ENCODE peak calls at places on chromosomes 13 and 19, in four cellular contexts. One of them, this sample, is unnamed.

GRCh38 chr19:36009220-36009619 is 607 bp upstream of the SYNE4 start:
- DNase-seq in IMR-90: peak
- DNase-seq in HCT116: no peak
- DNase-seq in neuronal stem cell: peak
- DNase-seq in this sample: no peak

GRCh38 chr13:106683179-106683578 is 115.2 kb upstream of the ARGLU1 start:
- DNase-seq in IMR-90: no peak
- DNase-seq in HCT116: no peak
- DNase-seq in neuronal stem cell: no peak
- DNase-seq in this sample: no peak

GRCh38 chr13:49935171-49936084 is 712 bp downstream of the SPRYD7 start:
- DNase-seq in neuronal stem cell: peak
- DNase-seq in HCT116: peak
- DNase-seq in IMR-90: peak
- DNase-seq in this sample: peak

GRCh38 chr13:114067381-114067885 is 65.0 kb downstream of the RASA3 start:
- DNase-seq in neuronal stem cell: no peak
- DNase-seq in HCT116: no peak
- DNase-seq in IMR-90: peak
- DNase-seq in this sample: no peak

GRCh38 chr13:30585748-30586262 is 31.9 kb upstream of the USPL1 start:
- DNase-seq in IMR-90: peak
- DNase-seq in HCT116: no peak
- DNase-seq in neuronal stem cell: no peak
- DNase-seq in this sample: no peak

GRCh38 chr13:37134411-37135041 is 29.1 kb upstream of the CSNK1A1L start:
- DNase-seq in HCT116: no peak
- DNase-seq in IMR-90: peak
- DNase-seq in neuronal stem cell: no peak
- DNase-seq in this sample: no peak

GRCh38 chr19:53659292-53659691 is 27.5 kb downstream of the DPRX start:
- DNase-seq in neuronal stem cell: no peak
- DNase-seq in HCT116: no peak
- DNase-seq in IMR-90: no peak
- DNase-seq in this sample: peak

GRCh38 chr19:7662657-7663056 is 6.2 kb upstream of the RETN start:
- DNase-seq in IMR-90: no peak
- DNase-seq in HCT116: no peak
- DNase-seq in neuronal stem cell: no peak
- DNase-seq in this sample: no peak

GRCh38 chr19:46717716-46718143 is 816 bp upstream of the PRKD2 start:
- DNase-seq in neuronal stem cell: no peak
- DNase-seq in HCT116: no peak
- DNase-seq in IMR-90: no peak
- DNase-seq in this sample: no peak

GRCh38 chr19:6801397-6802086 is 29.0 kb downstream of the VAV1 start:
- DNase-seq in neuronal stem cell: no peak
- DNase-seq in HCT116: peak
- DNase-seq in IMR-90: no peak
- DNase-seq in this sample: peak

GRCh38 chr19:6100284-6100915 is 9.9 kb downstream of the RFX2 start:
- DNase-seq in neuronal stem cell: no peak
- DNase-seq in IMR-90: no peak
- DNase-seq in HCT116: no peak
- DNase-seq in this sample: no peak

GRCh38 chr13:110779046-110779445 is 65.5 kb downstream of the ING1 start:
- DNase-seq in neuronal stem cell: no peak
- DNase-seq in HCT116: no peak
- DNase-seq in IMR-90: no peak
- DNase-seq in this sample: no peak

GRCh38 chr19:33438987-33439781 is 65.7 kb downstream of the CEBPG start:
- DNase-seq in HCT116: no peak
- DNase-seq in neuronal stem cell: no peak
- DNase-seq in IMR-90: no peak
- DNase-seq in this sample: no peak

GRCh38 chr19:9914315-9915207 is 21.8 kb downstream of the OLFM2 start:
- DNase-seq in neuronal stem cell: peak
- DNase-seq in IMR-90: peak
- DNase-seq in HCT116: peak
- DNase-seq in this sample: peak

GRCh38 chr13:52004508-52005183 is 6.6 kb downstream of the ATP7B start:
- DNase-seq in IMR-90: no peak
- DNase-seq in neuronal stem cell: no peak
- DNase-seq in HCT116: no peak
- DNase-seq in this sample: no peak

GRCh38 chr19:42143341-42144234 is 11.3 kb upstream of the POU2F2 start:
- DNase-seq in IMR-90: peak
- DNase-seq in neuronal stem cell: peak
- DNase-seq in HCT116: no peak
- DNase-seq in this sample: peak

GRCh38 chr19:14670408-14670807 is 4.2 kb downstream of the ADGRE3 start:
- DNase-seq in IMR-90: no peak
- DNase-seq in HCT116: no peak
- DNase-seq in neuronal stem cell: no peak
- DNase-seq in this sample: no peak

GRCh38 chr13:26011996-26012688 is 39.7 kb downstream of the SHISA2 start:
- DNase-seq in HCT116: no peak
- DNase-seq in IMR-90: no peak
- DNase-seq in neuronal stem cell: no peak
- DNase-seq in this sample: no peak

GRCh38 chr13:35475131-35475959 is 1.1 kb downstream of the MAB21L1 start:
- DNase-seq in neuronal stem cell: peak
- DNase-seq in IMR-90: peak
- DNase-seq in HCT116: no peak
- DNase-seq in this sample: no peak

GRCh38 chr13:112446867-112447266 is 70.7 kb downstream of the SPACA7 start:
- DNase-seq in IMR-90: no peak
- DNase-seq in neuronal stem cell: no peak
- DNase-seq in HCT116: no peak
- DNase-seq in this sample: no peak

GRCh38 chr19:10256970-10257615 is 5.1 kb downstream of the MRPL4 start:
- DNase-seq in HCT116: no peak
- DNase-seq in neuronal stem cell: no peak
- DNase-seq in IMR-90: no peak
- DNase-seq in this sample: no peak

GRCh38 chr19:9597027-9597426 is 12.7 kb upstream of the ZNF121 start:
- DNase-seq in IMR-90: peak
- DNase-seq in HCT116: peak
- DNase-seq in neuronal stem cell: no peak
- DNase-seq in this sample: peak

GRCh38 chr13:101202590-101202989 is 213.7 kb downstream of the NALCN start:
- DNase-seq in IMR-90: no peak
- DNase-seq in neuronal stem cell: no peak
- DNase-seq in HCT116: no peak
- DNase-seq in this sample: no peak

GRCh38 chr19:50358483-50359431 is 6.7 kb downstream of the NAPSA start:
- DNase-seq in neuronal stem cell: no peak
- DNase-seq in IMR-90: peak
- DNase-seq in HCT116: no peak
- DNase-seq in this sample: no peak

GRCh38 chr19:13109361-13110098 is 6.9 kb upstream of the LYL1 start:
- DNase-seq in neuronal stem cell: no peak
- DNase-seq in IMR-90: no peak
- DNase-seq in HCT116: no peak
- DNase-seq in this sample: no peak

GRCh38 chr13:51879133-51879532 is 17.4 kb downstream of the CCDC70 start:
- DNase-seq in neuronal stem cell: no peak
- DNase-seq in IMR-90: no peak
- DNase-seq in HCT116: no peak
- DNase-seq in this sample: no peak

GRCh38 chr13:52845334-52845761 is 3.1 kb downstream of the PCDH8 start:
- DNase-seq in neuronal stem cell: peak
- DNase-seq in IMR-90: no peak
- DNase-seq in HCT116: no peak
- DNase-seq in this sample: no peak

DNA sequence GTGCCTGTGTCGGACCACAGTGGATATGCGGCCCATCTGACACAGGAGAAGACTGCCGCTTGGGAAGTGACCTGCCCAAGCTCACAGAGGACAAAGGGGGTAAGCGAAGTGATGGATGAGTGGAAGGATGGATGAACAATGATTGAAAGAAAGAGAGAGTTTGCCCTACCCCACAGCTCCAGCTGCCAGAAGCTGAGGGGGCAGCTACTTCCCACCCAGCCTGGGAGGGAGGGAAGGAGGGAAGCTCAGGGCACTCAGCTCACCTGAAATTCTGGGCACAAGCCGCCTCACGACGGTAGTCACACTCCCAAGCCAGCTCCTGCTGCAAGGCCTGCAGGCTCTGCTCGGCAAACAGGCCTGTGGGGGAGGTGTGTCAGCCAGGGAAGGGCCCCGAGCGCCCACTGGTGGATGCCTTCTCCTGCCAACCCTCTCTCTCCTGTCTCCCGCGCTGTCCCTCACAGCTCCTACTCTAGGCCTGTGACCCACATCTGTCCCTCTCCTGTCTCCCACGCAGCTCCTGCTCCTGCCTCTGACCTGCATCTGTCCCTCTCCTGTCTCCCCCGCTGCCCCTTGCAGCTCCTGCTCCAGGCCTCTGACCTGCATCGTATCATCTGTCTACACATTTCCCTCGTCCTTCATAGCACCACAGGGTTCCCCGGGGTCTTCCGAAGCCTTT is 12.0 kb upstream of the NUMBL start:
- DNase-seq in neuronal stem cell: no peak
- DNase-seq in HCT116: no peak
- DNase-seq in IMR-90: no peak
- DNase-seq in this sample: no peak
- H3K4me3 ChIP-seq in neuronal stem cell: no peak
- H3K4me3 ChIP-seq in HCT116: no peak
- H3K4me3 ChIP-seq in IMR-90: no peak
- H3K4me3 ChIP-seq in this sample: no peak

DNA sequence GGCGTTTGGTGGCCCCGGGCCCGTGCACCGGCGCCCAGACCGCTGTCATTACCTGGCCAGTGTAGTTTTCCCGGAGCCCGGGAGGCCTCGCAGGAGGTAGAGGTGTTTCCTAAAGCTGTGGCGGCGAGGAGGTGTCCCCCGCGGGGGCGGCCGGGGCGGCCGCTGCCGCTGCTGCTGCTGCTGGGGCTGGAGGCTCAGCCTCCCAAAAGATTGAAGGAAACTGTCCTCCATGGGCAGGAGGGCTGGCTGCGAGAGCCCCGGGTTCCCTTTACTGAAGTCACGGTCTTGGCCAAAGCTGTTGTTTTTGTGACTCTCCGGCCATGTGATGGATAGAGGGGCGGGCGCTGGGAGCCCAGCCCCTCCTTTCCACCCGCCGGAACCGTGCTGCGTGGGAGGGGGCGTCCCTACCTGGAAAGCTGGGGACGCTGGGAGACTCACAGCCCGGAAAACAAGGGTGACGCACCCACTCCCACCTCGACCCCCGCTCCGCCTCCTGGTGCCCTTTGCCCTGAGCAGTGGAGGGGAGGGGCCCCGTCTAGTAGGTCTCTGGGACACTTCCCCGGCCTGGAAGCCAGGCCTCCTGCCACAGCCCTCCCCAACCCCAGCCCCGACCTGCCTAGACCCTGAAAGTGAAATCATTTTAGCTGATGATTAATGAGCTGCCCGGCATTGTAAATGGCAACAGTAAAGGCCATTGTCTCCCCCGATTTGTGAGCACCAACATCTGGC is at the start of gene N4BP2L1:
- DNase-seq in HCT116: no peak
- DNase-seq in neuronal stem cell: no peak
- DNase-seq in IMR-90: no peak
- DNase-seq in this sample: peak
- H2AFZ ChIP-seq in HCT116: no peak
- H2AFZ ChIP-seq in neuronal stem cell: peak
- H2AFZ ChIP-seq in IMR-90: peak
- H2AFZ ChIP-seq in this sample: peak

DNA sequence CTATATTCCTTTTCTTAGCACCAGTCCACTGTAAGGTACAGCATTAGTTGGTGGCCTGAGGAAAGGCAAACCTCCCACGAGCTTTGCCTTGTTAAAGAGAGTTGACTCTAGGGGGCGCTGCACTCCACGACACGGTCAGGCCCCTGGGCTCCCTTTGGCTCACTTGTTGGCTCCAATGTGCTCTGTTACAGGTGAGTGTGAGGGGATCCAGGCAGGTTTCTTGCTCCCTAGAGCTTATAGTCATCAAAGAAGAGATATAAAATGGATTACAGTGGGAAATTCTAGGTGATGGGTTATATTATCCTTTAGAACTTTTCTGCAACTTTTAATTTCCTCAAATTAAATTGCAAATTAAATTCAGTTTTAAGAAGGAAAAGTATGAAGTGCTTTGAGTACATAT is 3.7 kb downstream of the WDR87 start:
- DNase-seq in neuronal stem cell: peak
- DNase-seq in HCT116: peak
- DNase-seq in IMR-90: peak
- DNase-seq in this sample: peak
- H3K4me2 ChIP-seq in neuronal stem cell: no peak
- H3K4me2 ChIP-seq in HCT116: no peak
- H3K4me2 ChIP-seq in IMR-90: no peak
- H3K4me2 ChIP-seq in this sample: no peak

DNA sequence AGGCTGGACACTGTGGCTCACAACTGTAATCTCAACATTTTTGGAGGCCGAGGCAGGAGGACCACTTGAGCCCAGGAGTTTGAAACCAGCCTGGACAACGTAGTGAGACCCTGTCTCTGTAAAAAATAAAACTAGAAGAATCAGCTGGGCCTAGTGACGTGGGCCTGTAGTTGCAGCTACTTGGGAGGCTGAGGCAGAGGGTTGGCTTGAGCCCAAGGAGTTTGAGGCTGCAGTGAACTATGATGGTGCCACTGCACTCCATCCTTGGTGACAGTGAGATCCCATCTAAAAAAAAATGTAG is 1.1 kb downstream of the TLE6 start:
- DNase-seq in HCT116: no peak
- DNase-seq in IMR-90: no peak
- DNase-seq in neuronal stem cell: no peak
- DNase-seq in this sample: no peak
- H3K4me3 ChIP-seq in HCT116: peak
- H3K4me3 ChIP-seq in IMR-90: no peak
- H3K4me3 ChIP-seq in neuronal stem cell: no peak
- H3K4me3 ChIP-seq in this sample: no peak

DNA sequence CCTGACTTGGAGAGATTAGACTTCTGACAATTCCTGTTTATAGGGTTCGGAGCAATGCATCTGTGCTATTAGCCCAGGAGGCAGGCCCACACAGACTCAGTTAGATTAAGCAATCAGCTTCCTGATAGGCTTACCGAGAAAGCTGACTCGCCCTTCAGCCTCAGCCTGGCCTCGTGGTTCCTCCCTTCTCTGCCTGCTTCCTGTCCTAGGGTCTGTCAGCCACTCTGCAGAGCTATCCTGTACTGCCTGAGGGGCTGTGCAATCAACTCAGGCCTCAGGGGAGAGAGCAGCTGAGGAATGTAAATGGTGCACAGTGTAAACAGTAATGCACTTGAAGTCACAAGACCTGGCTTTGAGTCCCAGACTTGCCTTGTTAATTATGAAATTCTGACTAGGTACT is 30.7 kb downstream of the HTR2A start:
- DNase-seq in IMR-90: peak
- DNase-seq in HCT116: no peak
- DNase-seq in neuronal stem cell: no peak
- DNase-seq in this sample: peak
- H2AFZ ChIP-seq in IMR-90: peak
- H2AFZ ChIP-seq in HCT116: no peak
- H2AFZ ChIP-seq in neuronal stem cell: peak
- H2AFZ ChIP-seq in this sample: no peak

This sample was measured in PC-9.